ENCODE peak calls at places on chromosomes 6 and 20, in six cellular contexts. A is stimulated activated naive CD4-positive, alpha-beta T cell treated with Interleukin-2 at 50 U/mL for 16 hours; W is activated naive CD4-positive, alpha-beta T cell; N is NCI-H69; T is stimulated activated naive CD8-positive, alpha-beta T cell treated with anti-CD3 and anti-CD28 coated beads, Interleukin-15, Interleukin-2, amounts not matched to agents 100 U/mL and 50 U/mL, for 24 hours; U is left cardiac atrium. V is an unnamed sample.

GRCh38 chr20:362271-363254 is 15.7 kb downstream of the NRSN2 start:
- DNase-seq in A (peak), W (no peak), N (peak), T (peak), U (peak), V (peak)

GRCh38 chr6:139641412-139641811 is 267.0 kb upstream of the CITED2 start:
- DNase-seq in A (no peak), W (no peak), N (no peak), T (no peak), U (no peak), V (no peak)

GRCh38 chr6:142008016-142008735 is 124.5 kb upstream of the GJE1 start:
- DNase-seq in A (no peak), W (no peak), N (no peak), T (no peak), U (no peak), V (no peak)

GRCh38 chr6:116127771-116128493 is 2.0 kb upstream of the COL10A1 start:
- DNase-seq in A (no peak), W (no peak), N (peak), T (no peak), U (no peak), V (no peak)

GRCh38 chr6:139230421-139230840 is 61.4 kb downstream of the TXLNB start:
- DNase-seq in A (no peak), W (no peak), N (peak), T (no peak), U (no peak), V (no peak)

GRCh38 chr20:5120189-5120484 is 379 bp upstream of the PCNA start:
- DNase-seq in A (no peak), W (no peak), N (no peak), T (no peak), U (no peak), V (no peak)

GRCh38 chr20:50655325-50655880 is 35.9 kb downstream of the RIPOR3 start:
- DNase-seq in A (no peak), W (no peak), N (no peak), T (no peak), U (peak), V (peak)

GRCh38 chr6:11618533-11618932 is 81.0 kb downstream of the TMEM170B start:
- DNase-seq in A (no peak), W (no peak), N (peak), T (no peak), U (no peak), V (no peak)

GRCh38 chr20:13995841-13996240 is 525 bp downstream of the MACROD2 start:
- DNase-seq in A (no peak), W (no peak), N (peak), T (no peak), U (peak), V (peak)

GRCh38 chr6:157025459-157025858 is 248.3 kb downstream of the ARID1B start:
- DNase-seq in A (no peak), W (no peak), N (no peak), T (no peak), U (no peak), V (no peak)

GRCh38 chr20:33814238-33814712 is 3.1 kb downstream of the CHMP4B start:
- DNase-seq in A (no peak), W (no peak), N (no peak), T (no peak), U (no peak), V (no peak)

V was measured in thyroid gland.